ENCODE peak calls at places on chromosome 17, in five cellular contexts. V, P, D, F and Q are unnamed samples.

GRCh38 chr17:44552361-44552760 is 4.9 kb upstream of the FZD2 start:
- DNase-seq in V (no peak), P (no peak), D (no peak), F (no peak), Q (no peak)

GRCh38 chr17:62679866-62680377 is 52.5 kb downstream of the MRC2 start:
- DNase-seq in V (no peak), P (no peak), D (no peak), F (no peak), Q (no peak)

GRCh38 chr17:59435238-59435637 is 103.8 kb downstream of the YPEL2 start:
- DNase-seq in V (peak), P (no peak), D (no peak), F (no peak), Q (peak)

GRCh38 chr17:59707971-59708425 is 544 bp downstream of the VMP1 start:
- DNase-seq in V (peak), P (no peak), D (no peak), F (no peak), Q (no peak)

GRCh38 chr17:69503711-69504110 is 89.2 kb downstream of the MAP2K6 start:
- DNase-seq in V (no peak), P (no peak), D (no peak), F (no peak), Q (no peak)

GRCh38 chr17:76473541-76473985 is 6.2 kb downstream of the AANAT start:
- DNase-seq in V (no peak), P (no peak), D (no peak), F (no peak), Q (no peak)

GRCh38 chr17:76879691-76880090 is 11.5 kb downstream of the MGAT5B start:
- DNase-seq in V (no peak), P (no peak), D (no peak), F (no peak), Q (no peak)

GRCh38 chr17:8702996-8703395 is 41.6 kb downstream of the CCDC42 start:
- DNase-seq in V (no peak), P (no peak), D (no peak), F (no peak), Q (no peak)

GRCh38 chr17:78821961-78822360 is 18.7 kb downstream of the USP36 start:
- DNase-seq in V (no peak), P (no peak), D (no peak), F (no peak), Q (no peak)

GRCh38 chr17:50420419-50421112 is 5.5 kb upstream of the ACSF2 start:
- DNase-seq in V (peak), P (no peak), D (no peak), F (no peak), Q (no peak)

GRCh38 chr17:78697122-78697845 is 84.8 kb downstream of the CYTH1 start:
- DNase-seq in V (peak), P (no peak), D (no peak), F (no peak), Q (no peak)

GRCh38 chr17:42522263-42522790 is 13.7 kb upstream of the NAGLU start:
- DNase-seq in V (no peak), P (no peak), D (no peak), F (no peak), Q (no peak)

GRCh38 chr17:7959503-7960253 is 27.7 kb downstream of the CNTROB start:
- DNase-seq in V (no peak), P (no peak), D (no peak), F (no peak), Q (no peak)

GRCh38 chr17:45783593-45784292 is 377 bp upstream of the CRHR1 start:
- DNase-seq in V (no peak), P (peak), D (no peak), F (no peak), Q (peak)

GRCh38 chr17:73340093-73340596 is 28.3 kb upstream of the CDC42EP4 start:
- DNase-seq in V (peak), P (peak), D (no peak), F (peak), Q (no peak)

GRCh38 chr17:73592531-73592961 is 51.7 kb downstream of the SDK2 start:
- DNase-seq in V (peak), P (peak), D (no peak), F (no peak), Q (no peak)

GRCh38 chr17:3913531-3914318 is 2.5 kb downstream of the P2RX1 start:
- DNase-seq in V (peak), P (no peak), D (peak), F (peak), Q (peak)

GRCh38 chr17:39704821-39705551 is 5.1 kb downstream of the ERBB2 start:
- DNase-seq in V (peak), P (no peak), D (no peak), F (no peak), Q (no peak)

GRCh38 chr17:67095803-67096202 is 51.4 kb downstream of the CACNG1 start:
- DNase-seq in V (peak), P (no peak), D (no peak), F (no peak), Q (no peak)

GRCh38 chr17:35460354-35460851 is 11.8 kb upstream of the SLFN13 start:
- DNase-seq in V (no peak), P (no peak), D (no peak), F (no peak), Q (peak)

GRCh38 chr17:1137465-1137894 is 42.3 kb downstream of the ABR start:
- DNase-seq in V (peak), P (peak), D (no peak), F (no peak), Q (no peak)

GRCh38 chr17:12911241-12911640 is 106.6 kb downstream of the ELAC2 start:
- DNase-seq in V (no peak), P (no peak), D (no peak), F (no peak), Q (no peak)

GRCh38 chr17:42309142-42309541 is 20.8 kb downstream of the STAT5A start:
- DNase-seq in V (no peak), P (no peak), D (no peak), F (no peak), Q (no peak)

GRCh38 chr17:49360796-49361128 is 1.3 kb downstream of the ZNF652 start:
- DNase-seq in V (no peak), P (peak), D (no peak), F (no peak), Q (no peak)

GRCh38 chr17:21510686-21511367 is 134.7 kb downstream of the KCNJ12 start:
- DNase-seq in V (no peak), P (no peak), D (no peak), F (no peak), Q (no peak)

GRCh38 chr17:39598047-39598481 is 9.7 kb downstream of the NEUROD2 start:
- DNase-seq in V (no peak), P (no peak), D (no peak), F (no peak), Q (no peak)

GRCh38 chr17:38333635-38334295 is 10.0 kb downstream of the GPR179 start:
- DNase-seq in V (no peak), P (no peak), D (no peak), F (no peak), Q (peak)

GRCh38 chr17:7626307-7626706 is 1.3 kb downstream of the SAT2 start:
- DNase-seq in V (no peak), P (no peak), D (no peak), F (no peak), Q (no peak)

GRCh38 chr17:81074875-81075274 is 39.9 kb downstream of the BAIAP2 start:
- DNase-seq in V (peak), P (no peak), D (no peak), F (no peak), Q (no peak)

GRCh38 chr17:40310882-40311391 is 2.0 kb downstream of the RARA start:
- DNase-seq in V (no peak), P (no peak), D (no peak), F (no peak), Q (no peak)

GRCh38 chr17:79438045-79438444 is 172.8 kb downstream of the RBFOX3 start:
- DNase-seq in V (no peak), P (no peak), D (no peak), F (no peak), Q (no peak)

GRCh38 chr17:39132192-39132600 is 19.2 kb downstream of the PLXDC1 start:
- DNase-seq in V (peak), P (no peak), D (no peak), F (no peak), Q (no peak)

GRCh38 chr17:35051183-35051578 is 12.3 kb downstream of the RFFL start:
- DNase-seq in V (no peak), P (no peak), D (no peak), F (no peak), Q (no peak)

GRCh38 chr17:43384476-43384862 is 14.3 kb upstream of the ARL4D start:
- DNase-seq in V (no peak), P (no peak), D (no peak), F (no peak), Q (no peak)

GRCh38 chr17:82690786-82691489 is 7.6 kb downstream of the RAB40B start:
- DNase-seq in V (no peak), P (no peak), D (no peak), F (no peak), Q (peak)

GRCh38 chr17:43608313-43608712 is 53.4 kb downstream of the MEOX1 start:
- DNase-seq in V (peak), P (no peak), D (no peak), F (no peak), Q (no peak)

GRCh38 chr17:17681744-17682292 is 560 bp downstream of the RAI1 start:
- DNase-seq in V (no peak), P (no peak), D (no peak), F (no peak), Q (peak)